ENCODE peak calls at places on chromosomes 7 and 10, in four cellular contexts. One of them, this sample, is unnamed.

GRCh38 chr10:131727612-131728011 is 173.2 kb upstream of the PPP2R2D start:
- DNase-seq in heart right ventricle: no peak
- DNase-seq in fibroblast of mammary gland: no peak
- DNase-seq in K562: no peak
- DNase-seq in this sample: no peak

GRCh38 chr10:120014031-120014430 is 121.5 kb downstream of the SEC23IP start:
- DNase-seq in heart right ventricle: no peak
- DNase-seq in K562: no peak
- DNase-seq in fibroblast of mammary gland: no peak
- DNase-seq in this sample: no peak

GRCh38 chr10:25112016-25112415 is 62.8 kb upstream of the GPR158 start:
- DNase-seq in heart right ventricle: no peak
- DNase-seq in K562: no peak
- DNase-seq in fibroblast of mammary gland: no peak
- DNase-seq in this sample: no peak

GRCh38 chr7:36490335-36490940 is 100.8 kb downstream of the ANLN start:
- DNase-seq in K562: no peak
- DNase-seq in heart right ventricle: no peak
- DNase-seq in fibroblast of mammary gland: no peak
- DNase-seq in this sample: no peak

GRCh38 chr7:148588168-148588890 is 2.2 kb upstream of the C7orf33 start:
- DNase-seq in heart right ventricle: no peak
- DNase-seq in fibroblast of mammary gland: no peak
- DNase-seq in K562: no peak
- DNase-seq in this sample: no peak

GRCh38 chr7:41047789-41048191 is 655.1 kb downstream of the INHBA start:
- DNase-seq in heart right ventricle: peak
- DNase-seq in K562: no peak
- DNase-seq in fibroblast of mammary gland: peak
- DNase-seq in this sample: peak

GRCh38 chr10:7107287-7107686 is 303.5 kb downstream of the SFMBT2 start:
- DNase-seq in fibroblast of mammary gland: peak
- DNase-seq in heart right ventricle: no peak
- DNase-seq in K562: no peak
- DNase-seq in this sample: peak

GRCh38 chr7:82234457-82235049 is 209.0 kb downstream of the CACNA2D1 start:
- DNase-seq in K562: no peak
- DNase-seq in heart right ventricle: no peak
- DNase-seq in fibroblast of mammary gland: peak
- DNase-seq in this sample: peak

GRCh38 chr10:12902135-12902572 is 99.4 kb downstream of the CCDC3 start:
- DNase-seq in K562: peak
- DNase-seq in fibroblast of mammary gland: peak
- DNase-seq in heart right ventricle: no peak
- DNase-seq in this sample: peak

GRCh38 chr7:27151341-27151944 is 940 bp downstream of the HOXA3 start:
- DNase-seq in K562: no peak
- DNase-seq in fibroblast of mammary gland: peak
- DNase-seq in heart right ventricle: no peak
- DNase-seq in this sample: no peak

GRCh38 chr10:22003111-22003963 is at the start of gene DNAJC1:
- DNase-seq in heart right ventricle: peak
- DNase-seq in fibroblast of mammary gland: peak
- DNase-seq in K562: peak
- DNase-seq in this sample: peak
- TF ChIP-seq CTCF in heart right ventricle: no peak
- TF ChIP-seq CTCF in fibroblast of mammary gland: no peak
- TF ChIP-seq CTCF in K562: no peak
- TF ChIP-seq CTCF in this sample: no peak

DNA sequence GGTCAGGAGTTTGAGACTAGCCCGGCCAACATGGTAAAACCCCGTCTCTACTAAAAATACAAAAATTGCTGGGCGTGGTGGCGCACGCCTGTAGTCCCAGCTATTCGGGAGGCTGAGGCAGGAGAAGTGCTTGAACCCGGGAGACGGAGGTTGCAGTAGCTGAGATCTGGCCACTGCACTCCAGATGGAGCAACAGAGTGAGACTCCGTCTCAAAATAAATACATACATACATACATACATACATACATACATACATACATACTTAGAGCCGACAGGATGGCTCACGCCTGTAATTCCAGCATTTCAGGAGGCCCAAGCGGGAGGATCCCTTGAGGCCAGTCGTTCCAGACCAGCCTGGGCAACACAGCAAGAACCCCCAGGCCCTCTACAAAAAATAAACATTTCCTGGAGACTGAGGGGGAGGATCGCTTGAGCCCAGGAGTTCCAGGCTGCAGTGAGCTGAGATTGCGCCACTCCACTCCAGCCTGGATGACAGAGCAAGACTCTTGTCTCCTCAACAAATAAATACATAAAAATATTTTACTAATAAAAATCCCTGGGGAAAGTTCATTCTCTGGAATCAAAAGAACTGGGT is 90.9 kb upstream of the TNRC18 start:
- DNase-seq in fibroblast of mammary gland: peak
- DNase-seq in K562: no peak
- DNase-seq in heart right ventricle: no peak
- DNase-seq in this sample: peak
- H3K4me3 ChIP-seq in fibroblast of mammary gland: peak
- H3K4me3 ChIP-seq in K562: no peak
- H3K4me3 ChIP-seq in heart right ventricle: peak
- H3K4me3 ChIP-seq in this sample: peak

GRCh38 chr10:79250259-79250658 is 97.0 kb upstream of the PPIF start:
- DNase-seq in fibroblast of mammary gland: no peak
- DNase-seq in heart right ventricle: peak
- DNase-seq in K562: no peak
- DNase-seq in this sample: no peak
- TF ChIP-seq CTCF in fibroblast of mammary gland: no peak
- TF ChIP-seq CTCF in heart right ventricle: no peak
- TF ChIP-seq CTCF in K562: no peak
- TF ChIP-seq CTCF in this sample: no peak

GRCh38 chr7:50142421-50143113 is 49.5 kb upstream of the ZPBP start:
- DNase-seq in fibroblast of mammary gland: peak
- DNase-seq in heart right ventricle: no peak
- DNase-seq in K562: no peak
- DNase-seq in this sample: peak
- H3K4me3 ChIP-seq in fibroblast of mammary gland: no peak
- H3K4me3 ChIP-seq in heart right ventricle: no peak
- H3K4me3 ChIP-seq in K562: no peak
- H3K4me3 ChIP-seq in this sample: no peak

DNA sequence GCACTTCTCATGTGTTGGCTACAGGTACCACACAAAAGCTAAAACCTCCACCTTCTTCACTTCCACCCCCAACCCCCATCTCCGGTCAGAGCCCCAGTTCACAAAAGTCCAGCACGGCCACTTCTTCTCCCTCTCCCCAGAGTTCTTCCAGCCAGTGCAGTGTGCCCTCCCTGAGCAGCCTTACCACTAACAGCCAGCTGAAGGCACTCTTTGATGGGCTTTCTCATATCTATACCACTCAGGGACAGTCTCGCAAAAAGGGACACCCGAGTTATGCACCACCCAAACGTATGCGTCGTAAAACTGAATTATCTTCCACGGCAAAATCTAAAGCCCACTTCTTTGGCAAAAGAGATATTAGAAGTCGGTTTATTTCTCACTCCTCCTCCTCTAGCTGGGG is 135.7 kb upstream of the SAMD8 start:
- DNase-seq in heart right ventricle: no peak
- DNase-seq in fibroblast of mammary gland: no peak
- DNase-seq in K562: no peak
- DNase-seq in this sample: no peak
- TF ChIP-seq CTCF in heart right ventricle: no peak
- TF ChIP-seq CTCF in fibroblast of mammary gland: no peak
- TF ChIP-seq CTCF in K562: peak
- TF ChIP-seq CTCF in this sample: no peak